ENCODE peak calls at places on chromosome 7, in six cellular contexts. H is GM23338, U is neural progenitor cell, K is MM.1S, S is PC-3, Q is HCT116. N is an unnamed sample.

GRCh38 chr7:17022915-17023314 is 141.1 kb upstream of the AGR3 start:
- DNase-seq in H (no peak), U (no peak), K (no peak), S (no peak), Q (no peak), N (no peak)

GRCh38 chr7:4077980-4078379 is 604.1 kb upstream of the FOXK1 start:
- DNase-seq in H (no peak), U (no peak), K (no peak), S (no peak), Q (no peak), N (no peak)

GRCh38 chr7:117020605-117021002 is 67.3 kb downstream of the ST7 start:
- DNase-seq in H (peak; percentile 5), U (peak; percentile 46), K (no peak), S (no peak), Q (no peak), N (no peak)

GRCh38 chr7:260441-261281 is 29.3 kb upstream of the FOXL3 start:
- DNase-seq in H (no peak), U (no peak), K (no peak), S (no peak), Q (no peak), N (no peak)

GRCh38 chr7:107678110-107678753 is 17.6 kb downstream of the SLC26A4 start:
- DNase-seq in H (no peak), U (no peak), K (no peak), S (no peak), Q (no peak), N (no peak)

GRCh38 chr7:151400626-151401315 is 9.1 kb downstream of the WDR86 start:
- DNase-seq in H (no peak), U (peak; percentile 45), K (peak; percentile 40), S (no peak), Q (no peak), N (no peak)

GRCh38 chr7:135801045-135801693 is 52.6 kb upstream of the FAM180A start:
- DNase-seq in H (peak; percentile 88), U (peak; percentile 88), K (peak; percentile 75), S (peak; percentile 80), Q (peak; percentile 58), N (peak; percentile 83)

GRCh38 chr7:96933067-96933645 is 72.2 kb upstream of the DLX6 start:
- DNase-seq in H (no peak), U (no peak), K (no peak), S (no peak), Q (no peak), N (peak; percentile 25)

GRCh38 chr7:115346685-115347084 is 424.8 kb downstream of the MDFIC start:
- DNase-seq in H (no peak), U (no peak), K (no peak), S (peak; percentile 29), Q (no peak), N (peak; percentile 8)

GRCh38 chr7:138460176-138460648 is at the start of gene TRIM24:
- DNase-seq in H (no peak), U (no peak), K (no peak), S (no peak), Q (no peak), N (no peak)

GRCh38 chr7:1819258-1819841 is 149.3 kb downstream of the ELFN1 start:
- DNase-seq in H (no peak), U (no peak), K (no peak), S (no peak), Q (no peak), N (no peak)

GRCh38 chr7:26646666-26647065 is 217.7 kb downstream of the SKAP2 start:
- DNase-seq in H (no peak), U (no peak), K (no peak), S (peak; percentile 53), Q (no peak), N (no peak)

GRCh38 chr7:6423942-6424701 is 23.6 kb downstream of the DAGLB start:
- DNase-seq in H (peak; percentile 32), U (no peak), K (no peak), S (peak; percentile 61), Q (no peak), N (no peak)

GRCh38 chr7:2248984-2249694 is 7.1 kb downstream of the NUDT1 start:
- DNase-seq in H (peak; percentile 52), U (no peak), K (peak; percentile 72), S (peak; percentile 80), Q (no peak), N (peak; percentile 41)

GRCh38 chr7:30382607-30383006 is 96.0 kb downstream of the NOD1 start:
- DNase-seq in H (no peak), U (no peak), K (no peak), S (no peak), Q (no peak), N (no peak)

GRCh38 chr7:140014123-140014522 is 48.6 kb downstream of the PARP12 start:
- DNase-seq in H (no peak), U (no peak), K (no peak), S (no peak), Q (no peak), N (no peak)

GRCh38 chr7:20793686-20794394 is 7.2 kb upstream of the SP8 start:
- DNase-seq in H (peak; percentile 60), U (peak; percentile 74), K (no peak), S (no peak), Q (no peak), N (no peak)

GRCh38 chr7:79292834-79293233 is 160.6 kb downstream of the MAGI2 start:
- DNase-seq in H (no peak), U (no peak), K (no peak), S (no peak), Q (no peak), N (no peak)

GRCh38 chr7:16130127-16131110 is 290.9 kb downstream of the CRPPA start:
- DNase-seq in H (no peak), U (no peak), K (no peak), S (peak; percentile 26), Q (no peak), N (no peak)

GRCh38 chr7:154574235-154574634 is 428.7 kb downstream of the PAXIP1 start:
- DNase-seq in H (no peak), U (no peak), K (no peak), S (no peak), Q (no peak), N (no peak)

GRCh38 chr7:139701908-139702307 is 75.9 kb downstream of the HIPK2 start:
- DNase-seq in H (no peak), U (no peak), K (no peak), S (no peak), Q (no peak), N (no peak)

GRCh38 chr7:135853499-135853898 is 104.9 kb upstream of the FAM180A start:
- DNase-seq in H (no peak), U (no peak), K (no peak), S (peak; percentile 76), Q (no peak), N (peak; percentile 16)

GRCh38 chr7:93036807-93037206 is 81.0 kb downstream of the SAMD9 start:
- DNase-seq in H (no peak), U (no peak), K (peak; percentile 86), S (peak; percentile 17), Q (no peak), N (no peak)

GRCh38 chr7:122412886-122413285 is 108.3 kb upstream of the FEZF1 start:
- DNase-seq in H (no peak), U (no peak), K (no peak), S (no peak), Q (no peak), N (peak; percentile 50)
- TF ChIP-seq EZH2phosphoT487 in H (no peak), U (no peak), K (no peak), S (no peak), Q (no peak), N (no peak)

DNA sequence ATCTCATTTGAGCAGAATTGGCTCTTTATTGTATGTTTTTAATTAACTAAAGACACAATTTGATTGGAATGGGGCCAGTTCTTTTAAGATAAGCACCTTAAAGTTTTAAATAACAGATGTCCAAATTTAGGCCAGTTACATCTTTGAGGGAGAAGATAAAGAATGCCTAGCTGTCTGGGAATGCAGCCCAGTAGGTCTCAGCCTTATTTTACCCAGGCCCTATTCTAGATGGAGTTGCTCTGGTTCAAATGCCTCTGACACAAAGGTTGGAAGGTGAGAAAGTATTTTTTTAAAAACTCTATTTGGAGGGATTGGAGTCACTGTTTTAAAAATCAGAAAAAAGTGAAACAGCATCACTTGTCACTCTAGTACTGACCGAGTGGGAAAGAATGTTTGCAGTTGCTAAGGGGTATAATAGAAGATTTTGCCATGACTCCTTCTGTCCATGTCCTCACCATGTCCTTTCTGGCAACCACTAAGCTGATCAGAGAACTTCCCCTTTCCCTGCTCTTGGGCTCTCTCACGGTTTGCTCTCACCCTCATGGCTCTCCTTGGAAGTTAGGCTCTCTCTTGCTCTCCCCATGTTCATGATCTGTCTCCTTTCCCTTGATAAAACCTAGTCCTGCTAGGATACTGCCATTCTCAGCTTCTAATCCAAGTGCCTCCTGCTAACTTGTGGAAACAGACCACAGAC is 238.2 kb upstream of the AGK start:
- DNase-seq in H (no peak), U (no peak), K (no peak), S (no peak), Q (no peak), N (no peak)
- TF ChIP-seq CTCF in H (no peak), U (no peak), K (no peak), S (no peak), Q (no peak), N (no peak)

DNA sequence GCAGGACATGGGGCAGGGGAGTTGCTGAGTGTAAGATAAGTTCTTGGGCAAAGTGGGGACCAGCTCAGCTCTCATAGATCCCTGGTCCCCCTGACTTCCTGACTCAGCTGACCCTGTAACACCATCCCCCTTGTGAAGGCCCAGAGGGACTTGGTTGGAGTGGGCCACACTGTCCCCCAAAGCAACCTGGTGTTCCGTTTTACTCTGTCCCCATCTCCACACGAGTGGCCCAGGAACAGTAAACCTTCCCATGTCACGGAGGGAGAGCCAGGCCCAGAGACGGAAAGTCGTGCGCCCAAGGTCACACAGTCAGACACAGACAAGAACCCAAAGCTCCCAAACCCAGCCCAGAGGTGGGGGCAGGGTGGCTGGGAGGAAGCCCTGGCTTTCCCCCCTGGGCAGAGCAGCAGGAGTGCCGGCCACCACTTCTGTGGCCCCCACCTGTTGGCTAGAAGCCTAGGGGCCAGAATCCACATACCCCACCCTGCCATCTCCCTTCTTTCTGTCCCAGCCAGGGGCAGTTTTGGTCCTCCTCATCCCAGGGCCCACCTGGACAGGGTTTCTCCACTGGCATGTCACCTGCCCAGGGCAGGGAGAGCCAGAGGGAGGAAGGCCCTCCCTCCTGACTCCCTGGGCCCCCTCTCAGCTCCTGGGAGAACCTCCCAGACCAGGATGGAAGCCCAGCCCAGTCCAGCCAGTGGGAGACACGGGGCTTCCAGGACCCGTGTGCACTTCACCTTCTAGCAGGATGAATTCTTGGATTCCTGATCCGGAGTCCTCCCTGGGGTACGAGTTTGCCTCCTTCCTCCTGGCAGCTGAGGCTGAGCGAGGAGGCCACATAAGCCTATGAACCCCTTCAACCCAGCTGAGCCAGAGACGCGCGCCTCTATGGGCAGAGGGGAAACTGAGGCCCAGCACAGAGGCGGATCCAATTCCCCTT is 20.6 kb upstream of the VPS37D start:
- DNase-seq in H (no peak), U (no peak), K (no peak), S (no peak), Q (no peak), N (no peak)
- TF ChIP-seq EZH2 in H (peak; percentile 16), U (peak; percentile 22), K (no peak), S (no peak), Q (no peak), N (no peak)

GRCh38 chr7:157682946-157683239 is 346.1 kb downstream of the DNAJB6 start:
- DNase-seq in H (no peak), U (no peak), K (no peak), S (no peak), Q (no peak), N (no peak)

GRCh38 chr7:157685430-157686284 is 348.9 kb downstream of the DNAJB6 start:
- DNase-seq in H (no peak), U (peak; percentile 61), K (no peak), S (no peak), Q (no peak), N (no peak)

GRCh38 chr7:157683251-157684156 is 346.7 kb downstream of the DNAJB6 start:
- DNase-seq in H (no peak), U (peak; percentile 35), K (no peak), S (no peak), Q (no peak), N (no peak)

GRCh38 chr7:157684596-157685429 is 348.0 kb downstream of the DNAJB6 start:
- DNase-seq in H (no peak), U (peak; percentile 79), K (no peak), S (no peak), Q (no peak), N (no peak)

GRCh38 chr7:157684157-157684595 is 347.4 kb downstream of the DNAJB6 start:
- DNase-seq in H (peak; percentile 75), U (peak; percentile 93), K (no peak), S (no peak), Q (no peak), N (no peak)
- TF ChIP-seq EZH2phosphoT487 in H (no peak), U (no peak), K (no peak), S (no peak), Q (no peak), N (peak; percentile 94)